ENCODE peak calls at places on chromosomes 5 and 9, in four cellular contexts. M is tibial nerve; P is ovary; W is CD4-positive, CD25-positive, alpha-beta regulatory T cell. C is an unnamed sample.
A peak's percentile ranks its signal among the peaks of the same experiment; 100 is the strongest.

GRCh38 chr5:139131881-139132480 is 66.2 kb downstream of the SIL1 start:
- DNase-seq in W (no peak), M (no peak), P (peak; percentile 51), C (no peak)

GRCh38 chr9:97943308-97943855 is 5.4 kb upstream of the HEMGN start:
- DNase-seq in M (no peak), W (no peak), P (no peak), C (no peak)

GRCh38 chr5:39191216-39191615 is 28.1 kb downstream of the FYB1 start:
- DNase-seq in P (no peak), M (no peak), W (no peak), C (no peak)

GRCh38 chr9:71079451-71079850 is 42.0 kb downstream of the TRPM3 start:
- DNase-seq in M (no peak), W (no peak), P (no peak), C (no peak)

GRCh38 chr9:126745574-126746411 is 59.0 kb upstream of the ZBTB43 start:
- DNase-seq in P (no peak), M (no peak), W (no peak), C (no peak)

GRCh38 chr5:93831449-93831848 is 90.0 kb upstream of the POU5F2 start:
- DNase-seq in M (no peak), W (no peak), P (no peak), C (no peak)

GRCh38 chr5:54807421-54807820 is 178.0 kb downstream of the ESM1 start:
- DNase-seq in P (no peak), M (no peak), W (no peak), C (no peak)

GRCh38 chr5:4413996-4414395 is 726.1 kb upstream of the ADAMTS16 start:
- DNase-seq in W (no peak), M (no peak), P (no peak), C (no peak)

GRCh38 chr5:53642006-53642405 is 81.6 kb downstream of the NDUFS4 start:
- DNase-seq in W (no peak), P (no peak), M (no peak), C (no peak)

GRCh38 chr5:18798058-18798457 is 1163.8 kb downstream of the TAF11L14 start:
- DNase-seq in P (no peak), W (no peak), M (no peak), C (no peak)

GRCh38 chr5:59592101-59592500 is 301.4 kb downstream of the PDE4D start:
- DNase-seq in P (no peak), M (no peak), W (no peak), C (no peak)

GRCh38 chr5:7871560-7872113 is 2.7 kb downstream of the MTRR start:
- DNase-seq in W (no peak), P (no peak), M (no peak), C (no peak)

GRCh38 chr9:133246507-133247390 is 28.3 kb downstream of the ABO start:
- DNase-seq in P (peak; percentile 21), M (no peak), W (no peak), C (no peak)

GRCh38 chr9:19108038-19108437 is 5.3 kb upstream of the HAUS6 start:
- DNase-seq in M (no peak), P (no peak), W (no peak), C (no peak)

GRCh38 chr5:173662896-173663809 is 46.7 kb upstream of the BOD1 start:
- DNase-seq in P (no peak), W (no peak), M (no peak), C (no peak)

GRCh38 chr5:32708949-32709348 is 2.2 kb upstream of the NPR3 start:
- DNase-seq in P (no peak), W (no peak), M (no peak), C (no peak)

GRCh38 chr5:77167695-77168111 is 42.8 kb upstream of the PDE8B start:
- DNase-seq in M (no peak), W (no peak), P (no peak), C (no peak)

GRCh38 chr9:76521244-76521673 is 62.3 kb downstream of the GCNT1 start:
- DNase-seq in P (no peak), M (no peak), W (no peak), C (no peak)

GRCh38 chr5:10451137-10451824 is 9.6 kb downstream of the ROPN1L start:
- DNase-seq in M (no peak), W (no peak), P (no peak), C (no peak)

GRCh38 chr9:133488686-133489252 is 9.9 kb upstream of the SLC2A6 start:
- DNase-seq in W (no peak), M (no peak), P (no peak), C (no peak)

GRCh38 chr5:95281211-95281610 is 3.7 kb downstream of the MCTP1 start:
- DNase-seq in M (no peak), P (no peak), W (no peak), C (no peak)

GRCh38 chr9:136019681-136020060 is 58.5 kb upstream of the UBAC1 start:
- DNase-seq in P (peak; percentile 16), M (no peak), W (no peak), C (no peak)

GRCh38 chr5:55438931-55439477 is 95.8 kb downstream of the PLPP1 start:
- DNase-seq in P (no peak), M (no peak), W (no peak), C (no peak)

GRCh38 chr5:8843766-8844165 is 702.1 kb downstream of the SEMA5A start:
- DNase-seq in W (no peak), P (no peak), M (peak; percentile 56), C (no peak)

GRCh38 chr9:99326112-99326916 is 104.2 kb downstream of the SEC61B start:
- DNase-seq in M (no peak), W (no peak), P (no peak), C (no peak)

GRCh38 chr5:174145821-174146220 is 100.3 kb downstream of the NSG2 start:
- DNase-seq in M (no peak), W (no peak), P (no peak), C (no peak)

GRCh38 chr5:81552844-81553569 is 159.1 kb upstream of the ACOT12 start:
- DNase-seq in M (no peak), W (no peak), P (no peak), C (no peak)

GRCh38 chr5:167352801-167353200 is 938.6 kb upstream of the WWC1 start:
- DNase-seq in W (no peak), P (no peak), M (no peak), C (no peak)

GRCh38 chr9:126456396-126456795 is 129.8 kb downstream of the MVB12B start:
- DNase-seq in M (no peak), W (no peak), P (no peak), C (no peak)

GRCh38 chr5:64612349-64612961 is 77.8 kb upstream of the SHISAL2B start:
- DNase-seq in P (peak; percentile 17), W (no peak), M (peak; percentile 65), C (no peak)

DNA sequence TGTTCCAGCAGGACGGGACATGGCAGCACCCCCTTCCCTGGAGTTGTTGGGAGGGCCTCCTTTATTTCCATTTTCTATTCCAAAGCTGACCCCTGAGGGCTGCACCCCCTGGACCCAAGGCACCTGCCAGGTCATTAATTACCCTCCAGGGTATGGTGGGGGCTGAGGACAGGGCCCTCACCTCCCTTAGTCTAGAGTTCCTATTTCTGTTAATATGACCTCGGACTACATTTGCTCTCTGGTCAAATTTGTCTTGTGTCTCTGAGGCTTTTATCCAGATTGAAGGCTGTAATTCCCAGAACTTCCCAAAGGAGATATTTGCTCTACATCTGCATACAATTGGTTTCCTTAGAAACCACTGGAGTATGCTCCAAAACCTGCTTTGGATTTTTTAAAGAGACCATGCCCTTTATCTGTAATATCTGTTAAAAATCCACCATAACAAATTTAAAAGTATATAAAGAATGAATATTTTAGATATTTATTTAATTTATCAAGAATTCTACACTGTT is 16.8 kb downstream of the PHF2 start:
- DNase-seq in M (no peak), P (no peak), W (no peak), C (no peak)
- H3K4me1 ChIP-seq in M (no peaks in the 10 kb centered on the region), P (peaks cover 7% of the 10 kb centered on the region), W (peaks cover 15% of the 10 kb centered on the region), C (peaks cover 4% of the 10 kb centered on the region)

GRCh38 chr5:67246108-67246507 is 49.5 kb upstream of the CD180 start:
- DNase-seq in M (peak; percentile 76), W (no peak), P (peak; percentile 50), C (no peak)

GRCh38 chr5:67245259-67245846 is 48.8 kb upstream of the CD180 start:
- DNase-seq in W (no peak), M (no peak), P (no peak), C (no peak)

GRCh38 chr5:67246546-67246945 is 49.9 kb upstream of the CD180 start:
- DNase-seq in W (no peak), P (no peak), M (no peak), C (no peak)

GRCh38 chr5:67248703-67249589 is 52.3 kb upstream of the CD180 start:
- DNase-seq in P (no peak), M (no peak), W (no peak), C (no peak)

GRCh38 chr5:67249590-67249895 is 52.9 kb upstream of the CD180 start:
- DNase-seq in M (no peak), W (no peak), P (no peak), C (no peak)
- H3K4me1 ChIP-seq in M (no peaks in the 10 kb centered on the region), W (peaks cover 8% of the 10 kb centered on the region), P (peaks cover 5% of the 10 kb centered on the region), C (peaks cover 4% of the 10 kb centered on the region)

GRCh38 chr5:143871672-143872071 is 59.7 kb downstream of the HMHB1 start:
- DNase-seq in W (no peak), P (no peak), M (no peak), C (no peak)
- H3K4me1 ChIP-seq in W (no peaks in the 10 kb centered on the region), P (no peaks in the 10 kb centered on the region), M (no peaks in the 10 kb centered on the region), C (no peaks in the 10 kb centered on the region)

GRCh38 chr5:68225188-68225910 is 9.8 kb downstream of the PIK3R1 start:
- DNase-seq in M (peak; percentile 82), P (no peak), W (no peak), C (peak; percentile 79)
- H3K4me1 ChIP-seq in M (no peaks in the 10 kb centered on the region), P (peaks cover 10% of the 10 kb centered on the region), W (peaks cover 42% of the 10 kb centered on the region), C (peaks cover 14% of the 10 kb centered on the region)

GRCh38 chr5:91119265-91119664 is 263.9 kb downstream of the ARRDC3 start:
- DNase-seq in M (no peak), P (no peak), W (no peak), C (no peak)

GRCh38 chr5:91122663-91123062 is 260.5 kb downstream of the ARRDC3 start:
- DNase-seq in M (no peak), W (no peak), P (no peak), C (no peak)

GRCh38 chr5:91119941-91120850 is 262.9 kb downstream of the ARRDC3 start:
- DNase-seq in W (no peak), M (peak; percentile 57), P (no peak), C (no peak)

GRCh38 chr5:91123291-91123690 is 259.8 kb downstream of the ARRDC3 start:
- DNase-seq in M (no peak), P (no peak), W (no peak), C (no peak)

GRCh38 chr5:91121347-91121993 is 261.6 kb downstream of the ARRDC3 start:
- DNase-seq in W (no peak), M (no peak), P (no peak), C (no peak)
- H3K4me1 ChIP-seq in W (no peaks in the 10 kb centered on the region), M (no peaks in the 10 kb centered on the region), P (peaks cover 11% of the 10 kb centered on the region), C (no peaks in the 10 kb centered on the region)